ENCODE peak calls at places on chromosome 21, in nine cellular contexts. One of them, this sample, is unnamed.

GRCh38 chr21:28445081-28445830 is 547.4 kb downstream of the LTN1 start:
- DNase-seq in adrenal gland: no peak
- DNase-seq in fibroblast of the aortic adventitia: peak; percentile 87
- DNase-seq in ovary: no peak
- DNase-seq in IMR-90: peak; percentile 91
- DNase-seq in brain microvascular endothelial cell: peak; percentile 52
- DNase-seq in upper lobe of right lung: no peak
- DNase-seq in GM12865: no peak
- DNase-seq in left ventricle myocardium inferior: no peak
- DNase-seq in this sample: peak; percentile 69

GRCh38 chr21:38467911-38468310 is 30.4 kb downstream of the ERG start:
- DNase-seq in brain microvascular endothelial cell: no peak
- DNase-seq in IMR-90: no peak
- DNase-seq in ovary: no peak
- DNase-seq in adrenal gland: no peak
- DNase-seq in GM12865: no peak
- DNase-seq in left ventricle myocardium inferior: no peak
- DNase-seq in fibroblast of the aortic adventitia: no peak
- DNase-seq in upper lobe of right lung: no peak
- DNase-seq in this sample: no peak

GRCh38 chr21:14876464-14876863 is 188.3 kb downstream of the NRIP1 start:
- DNase-seq in ovary: no peak
- DNase-seq in adrenal gland: no peak
- DNase-seq in fibroblast of the aortic adventitia: no peak
- DNase-seq in brain microvascular endothelial cell: no peak
- DNase-seq in IMR-90: no peak
- DNase-seq in GM12865: no peak
- DNase-seq in upper lobe of right lung: no peak
- DNase-seq in left ventricle myocardium inferior: no peak
- DNase-seq in this sample: no peak

GRCh38 chr21:42781150-42781980 is 98.0 kb downstream of the WDR4 start:
- DNase-seq in left ventricle myocardium inferior: no peak
- DNase-seq in ovary: peak; percentile 34
- DNase-seq in GM12865: no peak
- DNase-seq in fibroblast of the aortic adventitia: no peak
- DNase-seq in upper lobe of right lung: peak; percentile 75
- DNase-seq in adrenal gland: peak; percentile 50
- DNase-seq in IMR-90: no peak
- DNase-seq in brain microvascular endothelial cell: no peak
- DNase-seq in this sample: peak; percentile 29

GRCh38 chr21:14215971-14216621 is at the start of gene RBM11:
- DNase-seq in adrenal gland: peak; percentile 74
- DNase-seq in IMR-90: peak; percentile 7
- DNase-seq in GM12865: peak; percentile 67
- DNase-seq in left ventricle myocardium inferior: peak; percentile 57
- DNase-seq in fibroblast of the aortic adventitia: peak; percentile 8
- DNase-seq in ovary: peak; percentile 78
- DNase-seq in upper lobe of right lung: peak; percentile 90
- DNase-seq in brain microvascular endothelial cell: peak; percentile 30
- DNase-seq in this sample: peak; percentile 23

GRCh38 chr21:38806153-38806941 is 618 bp downstream of the ETS2 start:
- DNase-seq in fibroblast of the aortic adventitia: no peak
- DNase-seq in upper lobe of right lung: peak; percentile 80
- DNase-seq in adrenal gland: peak; percentile 22
- DNase-seq in IMR-90: no peak
- DNase-seq in ovary: peak; percentile 49
- DNase-seq in left ventricle myocardium inferior: peak; percentile 53
- DNase-seq in brain microvascular endothelial cell: no peak
- DNase-seq in GM12865: peak; percentile 26
- DNase-seq in this sample: no peak

GRCh38 chr21:24395320-24395933 is 1211.9 kb downstream of the MRPL39 start:
- DNase-seq in adrenal gland: no peak
- DNase-seq in brain microvascular endothelial cell: no peak
- DNase-seq in IMR-90: peak; percentile 1
- DNase-seq in upper lobe of right lung: no peak
- DNase-seq in left ventricle myocardium inferior: no peak
- DNase-seq in fibroblast of the aortic adventitia: no peak
- DNase-seq in ovary: no peak
- DNase-seq in GM12865: no peak
- DNase-seq in this sample: no peak

GRCh38 chr21:28974531-28975227 is 18.0 kb downstream of the LTN1 start:
- DNase-seq in fibroblast of the aortic adventitia: no peak
- DNase-seq in ovary: no peak
- DNase-seq in IMR-90: no peak
- DNase-seq in upper lobe of right lung: no peak
- DNase-seq in left ventricle myocardium inferior: no peak
- DNase-seq in brain microvascular endothelial cell: no peak
- DNase-seq in adrenal gland: no peak
- DNase-seq in GM12865: no peak
- DNase-seq in this sample: no peak

GRCh38 chr21:15795533-15795932 is 65.8 kb downstream of the USP25 start:
- DNase-seq in brain microvascular endothelial cell: no peak
- DNase-seq in IMR-90: no peak
- DNase-seq in GM12865: no peak
- DNase-seq in fibroblast of the aortic adventitia: no peak
- DNase-seq in upper lobe of right lung: no peak
- DNase-seq in adrenal gland: no peak
- DNase-seq in left ventricle myocardium inferior: no peak
- DNase-seq in ovary: no peak
- DNase-seq in this sample: no peak

GRCh38 chr21:37886120-37886519 is 30.1 kb downstream of the KCNJ6 start:
- DNase-seq in brain microvascular endothelial cell: no peak
- DNase-seq in left ventricle myocardium inferior: no peak
- DNase-seq in adrenal gland: no peak
- DNase-seq in ovary: no peak
- DNase-seq in fibroblast of the aortic adventitia: no peak
- DNase-seq in GM12865: no peak
- DNase-seq in IMR-90: no peak
- DNase-seq in upper lobe of right lung: no peak
- DNase-seq in this sample: no peak

GRCh38 chr21:38486221-38486620 is 12.1 kb downstream of the ERG start:
- DNase-seq in adrenal gland: no peak
- DNase-seq in upper lobe of right lung: no peak
- DNase-seq in IMR-90: peak; percentile 32
- DNase-seq in GM12865: no peak
- DNase-seq in brain microvascular endothelial cell: peak; percentile 87
- DNase-seq in left ventricle myocardium inferior: no peak
- DNase-seq in fibroblast of the aortic adventitia: peak; percentile 82
- DNase-seq in ovary: no peak
- DNase-seq in this sample: peak; percentile 28

GRCh38 chr21:10272216-10272615 is 249.2 kb upstream of the TPTE start:
- DNase-seq in upper lobe of right lung: no peak
- DNase-seq in brain microvascular endothelial cell: no peak
- DNase-seq in GM12865: no peak
- DNase-seq in adrenal gland: no peak
- DNase-seq in IMR-90: no peak
- DNase-seq in fibroblast of the aortic adventitia: no peak
- DNase-seq in left ventricle myocardium inferior: no peak
- DNase-seq in ovary: no peak
- DNase-seq in this sample: no peak

GRCh38 chr21:46097826-46098286 is at the start of gene COL6A2:
- DNase-seq in adrenal gland: peak; percentile 33
- DNase-seq in left ventricle myocardium inferior: peak; percentile 75
- DNase-seq in GM12865: no peak
- DNase-seq in brain microvascular endothelial cell: peak; percentile 36
- DNase-seq in IMR-90: peak; percentile 71
- DNase-seq in fibroblast of the aortic adventitia: peak; percentile 53
- DNase-seq in upper lobe of right lung: peak; percentile 72
- DNase-seq in ovary: peak; percentile 79
- DNase-seq in this sample: peak; percentile 83

GRCh38 chr21:16116798-16117197 is 387.0 kb downstream of the USP25 start:
- DNase-seq in adrenal gland: no peak
- DNase-seq in left ventricle myocardium inferior: no peak
- DNase-seq in IMR-90: peak; percentile 77
- DNase-seq in GM12865: no peak
- DNase-seq in brain microvascular endothelial cell: peak; percentile 35
- DNase-seq in ovary: no peak
- DNase-seq in upper lobe of right lung: no peak
- DNase-seq in fibroblast of the aortic adventitia: peak; percentile 58
- DNase-seq in this sample: peak; percentile 70

GRCh38 chr21:46060596-46061061 is 37.3 kb upstream of the COL6A2 start:
- DNase-seq in fibroblast of the aortic adventitia: peak; percentile 99
- DNase-seq in brain microvascular endothelial cell: peak; percentile 99
- DNase-seq in adrenal gland: peak; percentile 62
- DNase-seq in upper lobe of right lung: peak; percentile 70
- DNase-seq in ovary: peak; percentile 84
- DNase-seq in IMR-90: peak; percentile 100
- DNase-seq in left ventricle myocardium inferior: peak; percentile 75
- DNase-seq in GM12865: peak; percentile 12
- DNase-seq in this sample: peak; percentile 100

GRCh38 chr21:19640964-19641363 is 1237.4 kb upstream of the TMPRSS15 start:
- DNase-seq in ovary: no peak
- DNase-seq in GM12865: no peak
- DNase-seq in left ventricle myocardium inferior: no peak
- DNase-seq in upper lobe of right lung: no peak
- DNase-seq in brain microvascular endothelial cell: no peak
- DNase-seq in fibroblast of the aortic adventitia: no peak
- DNase-seq in adrenal gland: no peak
- DNase-seq in IMR-90: no peak
- DNase-seq in this sample: no peak

GRCh38 chr21:16377120-16377658 is 647.4 kb downstream of the USP25 start:
- DNase-seq in upper lobe of right lung: no peak
- DNase-seq in IMR-90: no peak
- DNase-seq in ovary: no peak
- DNase-seq in adrenal gland: no peak
- DNase-seq in GM12865: no peak
- DNase-seq in left ventricle myocardium inferior: no peak
- DNase-seq in brain microvascular endothelial cell: no peak
- DNase-seq in fibroblast of the aortic adventitia: no peak
- DNase-seq in this sample: no peak

GRCh38 chr21:44873356-44874239 is at the start of gene PTTG1IP:
- DNase-seq in fibroblast of the aortic adventitia: peak; percentile 95
- DNase-seq in upper lobe of right lung: peak; percentile 100
- DNase-seq in adrenal gland: peak; percentile 98
- DNase-seq in GM12865: peak; percentile 99
- DNase-seq in brain microvascular endothelial cell: peak; percentile 92
- DNase-seq in IMR-90: peak; percentile 94
- DNase-seq in left ventricle myocardium inferior: peak; percentile 99
- DNase-seq in ovary: peak; percentile 99
- DNase-seq in this sample: peak; percentile 99
- H3K4me3 ChIP-seq in fibroblast of the aortic adventitia: peak within 1 kb of the TSS; percentile 94
- H3K4me3 ChIP-seq in upper lobe of right lung: peak within 1 kb of the TSS; percentile 76
- H3K4me3 ChIP-seq in adrenal gland: peak within 1 kb of the TSS; percentile 99
- H3K4me3 ChIP-seq in GM12865: peak within 1 kb of the TSS; percentile 80
- H3K4me3 ChIP-seq in brain microvascular endothelial cell: peak within 1 kb of the TSS; percentile 79
- H3K4me3 ChIP-seq in IMR-90: peak within 1 kb of the TSS; percentile 90
- H3K4me3 ChIP-seq in left ventricle myocardium inferior: peak within 1 kb of the TSS; percentile 85
- H3K4me3 ChIP-seq in ovary: peak within 1 kb of the TSS; percentile 60
- H3K4me3 ChIP-seq in this sample: peak within 1 kb of the TSS; percentile 64

DNA sequence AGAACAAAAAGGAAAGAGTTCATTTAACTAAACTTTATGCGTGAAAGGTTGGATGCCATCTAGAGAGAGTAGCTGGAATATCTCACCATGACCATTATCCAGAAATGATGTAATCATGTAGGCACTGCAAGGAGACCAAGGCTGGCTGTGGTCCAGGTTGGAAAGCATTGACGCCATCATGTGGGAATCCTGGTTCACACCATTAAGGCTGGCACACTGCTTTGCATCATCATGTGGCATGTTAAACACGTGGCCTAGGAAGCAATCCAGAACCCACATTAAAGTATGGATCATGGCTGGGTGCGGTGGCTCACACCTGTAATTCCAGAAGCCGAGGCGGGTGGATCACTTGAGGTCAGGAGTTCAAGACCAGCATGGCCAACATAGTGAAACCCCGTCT is 4.3 kb downstream of the ADAMTS1 start:
- DNase-seq in brain microvascular endothelial cell: peak; percentile 38
- DNase-seq in upper lobe of right lung: no peak
- DNase-seq in adrenal gland: no peak
- DNase-seq in ovary: peak; percentile 37
- DNase-seq in left ventricle myocardium inferior: peak; percentile 57
- DNase-seq in IMR-90: peak; percentile 76
- DNase-seq in fibroblast of the aortic adventitia: peak; percentile 91
- DNase-seq in GM12865: no peak
- DNase-seq in this sample: peak; percentile 92
- TF ChIP-seq CTCF in brain microvascular endothelial cell: peak; percentile 4
- TF ChIP-seq CTCF in upper lobe of right lung: no peak
- TF ChIP-seq CTCF in adrenal gland: no peak
- TF ChIP-seq CTCF in ovary: no peak
- TF ChIP-seq CTCF in left ventricle myocardium inferior: no peak
- TF ChIP-seq CTCF in IMR-90: peak; percentile 21
- TF ChIP-seq CTCF in fibroblast of the aortic adventitia: peak; percentile 30
- TF ChIP-seq CTCF in GM12865: no peak
- TF ChIP-seq CTCF in this sample: no peak

GRCh38 chr21:33212159-33212851 is 17.4 kb upstream of the IFNAR2 start:
- DNase-seq in upper lobe of right lung: no peak
- DNase-seq in IMR-90: peak; percentile 83
- DNase-seq in ovary: no peak
- DNase-seq in GM12865: peak; percentile 40
- DNase-seq in adrenal gland: peak; percentile 56
- DNase-seq in fibroblast of the aortic adventitia: peak; percentile 51
- DNase-seq in brain microvascular endothelial cell: peak; percentile 9
- DNase-seq in left ventricle myocardium inferior: no peak
- DNase-seq in this sample: no peak
- H3K4me3 ChIP-seq in upper lobe of right lung: no peak overlapping the region
- H3K4me3 ChIP-seq in IMR-90: no peak overlapping the region
- H3K4me3 ChIP-seq in ovary: no peak overlapping the region
- H3K4me3 ChIP-seq in GM12865: no peak overlapping the region
- H3K4me3 ChIP-seq in adrenal gland: no peak overlapping the region
- H3K4me3 ChIP-seq in fibroblast of the aortic adventitia: no peak overlapping the region
- H3K4me3 ChIP-seq in brain microvascular endothelial cell: no peak overlapping the region
- H3K4me3 ChIP-seq in left ventricle myocardium inferior: peak overlapping the region; percentile 21
- H3K4me3 ChIP-seq in this sample: peak overlapping the region; percentile 14

GRCh38 chr21:20971296-20971921 is 26.8 kb upstream of the NCAM2 start:
- DNase-seq in IMR-90: peak; percentile 60
- DNase-seq in GM12865: peak; percentile 33
- DNase-seq in brain microvascular endothelial cell: peak; percentile 57
- DNase-seq in fibroblast of the aortic adventitia: peak; percentile 65
- DNase-seq in upper lobe of right lung: no peak
- DNase-seq in left ventricle myocardium inferior: peak; percentile 33
- DNase-seq in adrenal gland: peak; percentile 68
- DNase-seq in ovary: no peak
- DNase-seq in this sample: peak; percentile 37
- TF ChIP-seq CTCF in IMR-90: peak; percentile 55
- TF ChIP-seq CTCF in GM12865: peak; percentile 16
- TF ChIP-seq CTCF in brain microvascular endothelial cell: peak; percentile 75
- TF ChIP-seq CTCF in fibroblast of the aortic adventitia: peak; percentile 60
- TF ChIP-seq CTCF in upper lobe of right lung: peak; percentile 44
- TF ChIP-seq CTCF in left ventricle myocardium inferior: peak; percentile 53
- TF ChIP-seq CTCF in adrenal gland: peak; percentile 27
- TF ChIP-seq CTCF in ovary: no peak
- TF ChIP-seq CTCF in this sample: peak; percentile 58

DNA sequence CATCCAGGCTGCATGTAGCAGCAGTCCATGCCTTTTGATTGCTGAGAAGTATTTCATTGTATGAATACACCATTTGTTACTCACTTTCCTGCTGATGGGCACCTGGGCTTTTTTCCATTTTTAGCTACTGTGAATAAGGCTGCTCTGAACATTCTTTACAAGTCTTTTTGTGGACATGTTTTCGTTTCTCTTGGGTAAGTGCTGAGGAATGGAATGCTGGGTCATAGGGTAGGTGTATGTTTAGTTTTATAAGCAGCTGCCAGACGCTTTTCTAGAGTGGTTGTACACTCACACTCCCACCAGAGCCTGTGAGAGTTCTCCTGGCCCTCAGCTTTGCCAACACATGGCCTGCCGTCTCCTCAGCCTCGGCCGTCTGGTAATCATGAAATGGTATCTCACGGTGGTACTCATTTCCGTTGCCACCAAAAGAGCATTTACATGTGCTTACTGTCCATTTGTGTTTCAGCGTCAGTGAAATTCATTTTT is 22.7 kb downstream of the SLX9 start:
- DNase-seq in adrenal gland: no peak
- DNase-seq in brain microvascular endothelial cell: peak; percentile 97
- DNase-seq in fibroblast of the aortic adventitia: peak; percentile 99
- DNase-seq in left ventricle myocardium inferior: no peak
- DNase-seq in GM12865: no peak
- DNase-seq in IMR-90: peak; percentile 100
- DNase-seq in ovary: no peak
- DNase-seq in upper lobe of right lung: no peak
- DNase-seq in this sample: peak; percentile 93
- H3K4me3 ChIP-seq in adrenal gland: no peak overlapping the region
- H3K4me3 ChIP-seq in brain microvascular endothelial cell: no peak overlapping the region
- H3K4me3 ChIP-seq in fibroblast of the aortic adventitia: no peak overlapping the region
- H3K4me3 ChIP-seq in left ventricle myocardium inferior: no peak overlapping the region
- H3K4me3 ChIP-seq in GM12865: no peak overlapping the region
- H3K4me3 ChIP-seq in IMR-90: no peak overlapping the region
- H3K4me3 ChIP-seq in ovary: no peak overlapping the region
- H3K4me3 ChIP-seq in upper lobe of right lung: no peak overlapping the region
- H3K4me3 ChIP-seq in this sample: no peak overlapping the region

This sample was measured in foreskin fibroblast.